ENCODE peak calls at places on chromosome 7, in five cellular contexts. S is heart left ventricle; N is pancreas; B is effector memory CD4-positive, alpha-beta T cell; Z is gastrocnemius medialis. U is an unnamed sample. For H3K27me3 and H3K4me1, the result is how much of the 10 kb centered on the place peaks cover.

GRCh38 chr7:92833766-92834605 is 2.4 kb downstream of the CDK6 start:
- DNase-seq in S (peak), N (peak), B (peak), Z (peak), U (peak)

GRCh38 chr7:51019891-51020855 is 237.5 kb upstream of the GRB10 start:
- DNase-seq in S (peak), N (peak), B (no peak), Z (no peak), U (no peak)

GRCh38 chr7:131285558-131285957 is 42.1 kb upstream of the MKLN1 start:
- DNase-seq in S (no peak), N (no peak), B (no peak), Z (peak), U (no peak)

GRCh38 chr7:122518488-122518887 is 180.4 kb downstream of the RNF133 start:
- DNase-seq in S (no peak), N (no peak), B (no peak), Z (no peak), U (no peak)

GRCh38 chr7:3240826-3241430 is 60.1 kb upstream of the SDK1 start:
- DNase-seq in S (no peak), N (no peak), B (no peak), Z (no peak), U (no peak)

GRCh38 chr7:24334627-24335026 is 50.6 kb downstream of the NPY start:
- DNase-seq in S (no peak), N (no peak), B (no peak), Z (no peak), U (no peak)

GRCh38 chr7:149670288-149670687 is 103.1 kb downstream of the ZNF467 start:
- DNase-seq in S (peak), N (no peak), B (no peak), Z (peak), U (no peak)

GRCh38 chr7:93171606-93172226 is 23.5 kb upstream of the SAMD9L start:
- DNase-seq in S (no peak), N (no peak), B (no peak), Z (no peak), U (no peak)

GRCh38 chr7:157855452-157856213 is 518.8 kb downstream of the DNAJB6 start:
- DNase-seq in S (no peak), N (no peak), B (no peak), Z (no peak), U (no peak)

GRCh38 chr7:30321089-30321991 is 36.9 kb downstream of the ZNRF2 start:
- DNase-seq in S (no peak), N (no peak), B (no peak), Z (no peak), U (peak)

GRCh38 chr7:130242198-130243014 is 24.3 kb upstream of the CPA2 start:
- DNase-seq in S (peak), N (peak), B (peak), Z (peak), U (peak)

GRCh38 chr7:110168010-110168409 is 922.9 kb upstream of the LRRN3 start:
- DNase-seq in S (no peak), N (no peak), B (no peak), Z (no peak), U (no peak)

GRCh38 chr7:146956323-146956722 is 839.7 kb downstream of the CNTNAP2 start:
- DNase-seq in S (no peak), N (no peak), B (no peak), Z (no peak), U (no peak)

GRCh38 chr7:2734761-2735571 is 47.0 kb downstream of the AMZ1 start:
- DNase-seq in S (peak), N (no peak), B (no peak), Z (peak), U (no peak)

GRCh38 chr7:132187869-132188789 is 388.1 kb downstream of the PLXNA4 start:
- DNase-seq in S (no peak), N (no peak), B (no peak), Z (no peak), U (no peak)

GRCh38 chr7:74236284-74236683 is 17.9 kb downstream of the RFC2 start:
- DNase-seq in S (no peak), N (no peak), B (no peak), Z (no peak), U (no peak)

GRCh38 chr7:16026253-16027020 is 340.0 kb upstream of the MEOX2 start:
- DNase-seq in S (peak), N (no peak), B (no peak), Z (no peak), U (no peak)

GRCh38 chr7:70738080-70738479 is 393.9 kb upstream of the GALNT17 start:
- DNase-seq in S (no peak), N (peak), B (no peak), Z (no peak), U (no peak)

GRCh38 chr7:149838992-149839408 is 825 bp downstream of the ZNF862 start:
- DNase-seq in S (no peak), N (no peak), B (no peak), Z (no peak), U (no peak)

GRCh38 chr7:152025937-152026890 is 740 bp downstream of the GALNT11 start:
- DNase-seq in S (no peak), N (no peak), B (no peak), Z (no peak), U (no peak)

GRCh38 chr7:151157645-151158329 is 9.7 kb downstream of the GBX1 start:
- DNase-seq in S (no peak), N (no peak), B (no peak), Z (no peak), U (no peak)

GRCh38 chr7:155943251-155943899 is 131.1 kb upstream of the SHH start:
- DNase-seq in S (no peak), N (no peak), B (no peak), Z (no peak), U (no peak)

GRCh38 chr7:118352854-118353453 is 128.4 kb downstream of the ANKRD7 start:
- DNase-seq in S (no peak), N (no peak), B (no peak), Z (no peak), U (no peak)

GRCh38 chr7:115932874-115933273 is 97.7 kb downstream of the TFEC start:
- DNase-seq in S (no peak), N (no peak), B (no peak), Z (no peak), U (no peak)

DNA sequence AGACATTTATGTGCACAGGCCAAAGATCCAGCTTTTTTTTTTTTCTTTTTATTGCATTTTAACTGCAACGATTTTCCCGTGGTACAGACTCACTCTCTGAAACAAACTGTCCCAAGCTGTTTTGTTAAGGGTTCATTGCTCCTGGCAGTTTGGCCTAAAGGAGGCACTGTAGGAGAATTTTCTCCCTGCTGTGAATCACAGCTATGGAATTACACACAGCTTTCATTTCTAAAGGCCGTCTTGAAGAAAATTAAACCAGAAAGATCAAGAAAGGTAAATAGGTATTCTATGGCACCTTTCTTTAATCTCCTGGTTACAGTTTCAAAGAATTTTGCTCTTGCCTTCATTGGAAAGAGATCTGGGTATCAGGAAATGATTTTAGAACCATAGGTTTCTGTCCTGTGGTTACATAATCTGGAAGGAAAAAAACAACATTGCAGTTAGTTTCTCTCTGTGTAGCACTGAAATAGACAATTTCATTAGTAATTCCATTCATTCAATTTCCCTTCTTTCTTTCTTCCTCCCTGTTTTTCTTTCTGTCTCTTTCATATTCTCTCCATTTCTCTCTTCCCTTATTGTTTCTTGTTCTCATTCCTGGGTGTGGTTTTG is 51.2 kb downstream of the PDK4 start:
- DNase-seq in S (peak), N (peak), B (no peak), Z (peak), U (no peak)
- H3K4me3 ChIP-seq in S (peak), N (no peak), B (no peak), Z (peak), U (no peak)

DNA sequence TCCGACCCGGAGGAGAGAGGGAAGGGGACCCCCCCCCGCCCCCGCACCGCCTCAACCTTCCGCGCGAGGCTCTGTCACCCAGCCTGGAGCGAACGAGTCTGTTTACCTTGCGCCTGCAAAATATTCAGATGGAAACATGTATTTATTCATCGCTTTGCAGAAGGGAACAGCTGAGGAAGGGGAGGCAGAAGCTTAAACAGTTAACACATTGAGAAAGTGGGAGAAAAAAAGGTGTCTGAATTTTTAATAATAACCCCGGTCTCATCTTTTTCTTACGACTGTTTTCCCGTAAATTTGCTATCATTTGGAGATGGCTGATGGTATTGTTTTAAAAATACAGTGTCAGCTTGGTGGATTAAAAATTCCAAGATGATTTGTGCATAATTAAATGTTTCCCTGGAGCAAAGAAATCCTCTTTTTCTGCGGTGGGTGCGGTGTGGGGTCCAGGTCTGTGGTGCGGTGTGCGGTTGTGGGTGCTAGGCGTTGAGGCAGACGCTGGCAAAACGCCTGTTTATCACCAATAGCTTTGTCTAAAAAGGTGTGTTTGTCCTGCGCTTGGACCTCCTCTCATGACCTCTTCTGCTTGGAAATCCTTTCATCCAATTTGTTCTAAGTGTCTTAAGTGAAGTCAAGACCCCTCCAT is 1.5 kb downstream of the UNCX start:
- DNase-seq in S (no peak), N (no peak), B (no peak), Z (no peak), U (no peak)
- H3K27me3 ChIP-seq in S (half or more), N (half or more), B (half or more), Z (half or more), U (under half)

GRCh38 chr7:90251304-90251635 is 6.3 kb downstream of the CFAP69 start:
- DNase-seq in S (no peak), N (no peak), B (no peak), Z (no peak), U (no peak)
- H3K4me1 ChIP-seq in S (under half), N (under half), B (under half), Z (under half), U (under half)

GRCh38 chr7:105828141-105828540 is 48.3 kb downstream of the ATXN7L1 start:
- DNase-seq in S (no peak), N (no peak), B (no peak), Z (no peak), U (no peak)
- H3K4me3 ChIP-seq in S (no peak), N (no peak), B (no peak), Z (no peak), U (no peak)

GRCh38 chr7:21562385-21562784 is 19.5 kb downstream of the DNAH11 start:
- DNase-seq in S (no peak), N (no peak), B (no peak), Z (no peak), U (no peak)
- H3K27me3 ChIP-seq in S (under half), N (under half), B (under half), Z (under half), U (under half)

GRCh38 chr7:44757311-44757710 is 8.7 kb downstream of the ZMIZ2 start:
- DNase-seq in S (peak), N (no peak), B (no peak), Z (no peak), U (no peak)

GRCh38 chr7:44752822-44753221 is 4.2 kb downstream of the ZMIZ2 start:
- DNase-seq in S (no peak), N (no peak), B (no peak), Z (no peak), U (no peak)

GRCh38 chr7:44756904-44757303 is 8.3 kb downstream of the ZMIZ2 start:
- DNase-seq in S (no peak), N (no peak), B (no peak), Z (no peak), U (no peak)

GRCh38 chr7:44755698-44756627 is 7.3 kb downstream of the ZMIZ2 start:
- DNase-seq in S (no peak), N (no peak), B (no peak), Z (no peak), U (no peak)

DNA sequence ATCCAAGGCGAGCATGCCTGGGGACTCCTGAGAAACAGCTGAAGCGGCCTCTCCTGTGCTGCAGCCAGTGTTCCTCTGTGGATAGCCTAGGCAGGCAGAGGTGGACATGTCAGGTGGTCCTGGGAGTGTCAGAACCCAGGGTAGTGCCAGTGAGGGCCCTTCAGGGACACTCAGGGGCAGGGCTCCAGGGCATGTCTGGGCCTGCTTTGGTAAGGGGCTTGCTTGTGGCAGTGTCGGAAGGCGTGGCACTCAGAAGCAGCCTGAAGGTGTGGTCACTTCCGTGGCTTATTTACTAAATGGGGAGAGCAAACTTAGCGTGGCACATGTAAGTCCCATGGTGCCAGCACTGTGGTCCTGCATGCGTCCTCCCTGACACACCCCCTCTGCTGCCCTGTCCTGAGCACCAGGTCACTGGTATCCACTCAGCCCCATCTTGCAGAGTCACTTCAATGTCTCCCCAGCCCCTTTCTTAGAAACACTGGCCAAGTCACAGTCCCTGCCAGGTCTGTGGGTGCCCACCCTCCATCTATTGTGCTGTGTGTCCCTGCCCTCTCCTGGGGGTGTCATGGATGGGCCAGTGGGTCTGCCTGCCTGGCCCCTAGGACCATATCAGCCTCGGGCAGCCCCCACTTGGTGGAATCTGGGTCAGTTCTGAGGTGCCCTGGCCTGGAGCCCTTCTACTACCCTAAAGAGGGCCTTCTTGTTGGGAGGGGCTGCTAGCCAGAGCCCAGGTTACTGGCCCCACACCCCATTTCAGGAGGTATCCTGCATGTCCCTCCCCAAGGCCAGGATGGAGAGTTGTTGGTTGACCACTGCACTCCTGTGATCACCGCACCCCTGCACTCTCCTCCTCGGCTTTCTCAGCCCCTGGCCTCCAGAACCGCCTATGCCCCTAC is 6.4 kb downstream of the ZMIZ2 start:
- DNase-seq in S (no peak), N (no peak), B (no peak), Z (no peak), U (peak)
- H3K4me1 ChIP-seq in S (under half), N (under half), B (under half), Z (under half), U (under half)

U was measured in CD4-positive, CD25-positive, alpha-beta regulatory T cell.